ENCODE peak calls at places on chromosomes 6 and 20, in six cellular contexts. F is suprapubic skin, V is psoas muscle, I is testis, X is upper lobe of right lung, R is mammary epithelial cell. H is an unnamed sample.
A peak's percentile ranks its signal among the peaks of the same experiment; 100 is the strongest.

GRCh38 chr6:64415936-64416335 is 780.3 kb downstream of the PHF3 start:
- DNase-seq in F (no peak), V (no peak), I (no peak), X (no peak), R (no peak), H (no peak)

GRCh38 chr20:54172856-54173652 is 732 bp downstream of the CYP24A1 start:
- DNase-seq in F (no peak), V (no peak), I (no peak), X (no peak), R (peak; percentile 13), H (no peak)

GRCh38 chr6:156687875-156688549 is 89.2 kb upstream of the ARID1B start:
- DNase-seq in F (no peak), V (peak; percentile 20), I (peak; percentile 51), X (peak; percentile 64), R (no peak), H (no peak)

GRCh38 chr6:157314705-157315321 is 8.5 kb downstream of the TMEM242 start:
- DNase-seq in F (no peak), V (no peak), I (peak; percentile 36), X (no peak), R (peak; percentile 59), H (no peak)

GRCh38 chr6:33980176-33980805 is 165.6 kb downstream of the GRM4 start:
- DNase-seq in F (peak; percentile 53), V (no peak), I (no peak), X (peak; percentile 46), R (no peak), H (no peak)

GRCh38 chr20:9025643-9026042 is 43.2 kb upstream of the PLCB4 start:
- DNase-seq in F (no peak), V (no peak), I (no peak), X (no peak), R (peak; percentile 21), H (no peak)

GRCh38 chr20:37560629-37561028 is 33.0 kb upstream of the BLCAP start:
- DNase-seq in F (no peak), V (no peak), I (no peak), X (no peak), R (no peak), H (no peak)

GRCh38 chr6:25717856-25718740 is 36.4 kb upstream of the SLC17A4 start:
- DNase-seq in F (no peak), V (no peak), I (peak; percentile 21), X (no peak), R (no peak), H (no peak)

GRCh38 chr20:62437985-62438384 is 10.6 kb upstream of the RBBP8NL start:
- DNase-seq in F (no peak), V (no peak), I (no peak), X (no peak), R (no peak), H (no peak)

GRCh38 chr6:150299873-150300485 is 68.8 kb upstream of the IYD start:
- DNase-seq in F (no peak), V (peak; percentile 38), I (no peak), X (no peak), R (no peak), H (no peak)

GRCh38 chr20:44858959-44859358 is 26.5 kb upstream of the YWHAB start:
- DNase-seq in F (no peak), V (no peak), I (no peak), X (no peak), R (no peak), H (no peak)

GRCh38 chr6:145744619-145745018 is 9.3 kb upstream of the EPM2A start:
- DNase-seq in F (no peak), V (no peak), I (no peak), X (no peak), R (peak; percentile 71), H (no peak)

GRCh38 chr6:39821014-39821738 is 29.0 kb downstream of the DAAM2 start:
- DNase-seq in F (no peak), V (no peak), I (peak; percentile 48), X (no peak), R (no peak), H (no peak)
- H3K4me3 ChIP-seq in F (peak overlapping the region; percentile 21), V (peak overlapping the region; percentile 38), I (no peak overlapping the region), X (peak overlapping the region; percentile 37), R (no peak overlapping the region), H (no peak overlapping the region)

DNA sequence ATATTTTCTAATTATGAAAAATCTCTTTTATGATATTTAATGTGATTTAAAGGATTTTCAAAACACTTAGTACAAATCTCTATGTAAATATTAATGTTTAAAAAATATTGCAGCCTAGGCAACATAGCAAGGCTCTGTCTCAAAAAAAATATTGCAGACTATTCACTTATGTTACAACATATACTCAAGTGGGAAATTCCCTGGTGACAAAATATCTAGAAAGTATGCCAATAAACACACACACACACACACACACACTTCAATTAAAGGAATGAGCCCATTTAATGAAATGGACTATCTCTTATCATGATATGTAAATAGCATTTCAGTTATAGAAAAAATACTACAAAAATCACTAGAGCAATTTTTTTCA is 226.8 kb upstream of the MARCKS start:
- DNase-seq in F (no peak), V (no peak), I (no peak), X (no peak), R (peak; percentile 73), H (no peak)
- H3K4me3 ChIP-seq in F (peak overlapping the region; percentile 27), V (peak overlapping the region; percentile 69), I (no peak overlapping the region), X (no peak overlapping the region), R (no peak overlapping the region), H (no peak overlapping the region)

GRCh38 chr6:111870054-111870750 is 3.0 kb downstream of the FYN start:
- DNase-seq in F (no peak), V (no peak), I (no peak), X (no peak), R (no peak), H (no peak)
- H3K4me3 ChIP-seq in F (peak overlapping the region; percentile 90), V (no peak overlapping the region), I (no peak overlapping the region), X (peak overlapping the region; percentile 63), R (peak overlapping the region; percentile 88), H (no peak overlapping the region)

DNA sequence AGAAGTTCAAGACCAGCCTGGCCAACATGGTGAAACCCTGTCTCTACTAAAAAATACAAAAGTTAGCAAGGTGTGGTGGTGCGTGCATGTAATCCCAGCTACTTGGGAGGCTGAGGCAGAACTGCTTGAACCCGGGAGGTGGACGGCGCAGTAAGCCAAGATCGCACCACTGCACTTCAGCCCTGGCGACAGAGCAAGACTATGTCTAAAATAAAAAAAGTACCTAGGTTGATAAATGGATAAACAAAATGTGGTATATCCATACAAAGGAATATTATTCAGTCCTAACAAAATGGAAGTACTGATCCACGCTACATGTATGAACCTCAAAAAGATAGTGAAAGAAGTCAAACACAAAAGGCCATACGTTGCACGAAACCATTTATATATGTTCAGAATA is 1.2 kb upstream of the RPF2 start:
- DNase-seq in F (no peak), V (no peak), I (no peak), X (no peak), R (no peak), H (no peak)
- H3K4me3 ChIP-seq in F (no peak overlapping the region), V (peak overlapping the region; percentile 87), I (no peak overlapping the region), X (peak overlapping the region; percentile 92), R (no peak overlapping the region), H (no peak overlapping the region)

DNA sequence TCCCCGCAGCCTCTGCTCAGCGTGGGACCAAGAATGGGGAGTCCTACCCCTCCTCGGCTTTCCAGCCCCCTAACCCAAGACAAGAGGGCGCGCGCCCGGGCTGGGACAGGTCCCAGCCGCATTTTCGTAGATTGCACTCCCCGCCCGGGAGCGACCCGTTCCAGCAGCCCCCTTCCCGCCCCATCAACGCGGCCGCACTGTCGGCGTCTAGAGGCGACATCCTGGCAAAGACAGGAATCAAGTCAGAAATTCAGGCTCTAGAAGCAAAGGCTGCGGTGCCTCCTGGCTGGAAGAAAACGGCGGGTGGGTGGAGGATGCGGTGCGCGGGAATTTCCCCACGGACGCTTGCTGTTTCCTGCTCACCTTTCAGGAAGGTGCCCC is 957 bp downstream of the PROKR2 start:
- DNase-seq in F (no peak), V (no peak), I (no peak), X (no peak), R (no peak), H (no peak)
- H3K4me3 ChIP-seq in F (no peak overlapping the region), V (no peak overlapping the region), I (no peak overlapping the region), X (no peak overlapping the region), R (no peak overlapping the region), H (no peak overlapping the region)

DNA sequence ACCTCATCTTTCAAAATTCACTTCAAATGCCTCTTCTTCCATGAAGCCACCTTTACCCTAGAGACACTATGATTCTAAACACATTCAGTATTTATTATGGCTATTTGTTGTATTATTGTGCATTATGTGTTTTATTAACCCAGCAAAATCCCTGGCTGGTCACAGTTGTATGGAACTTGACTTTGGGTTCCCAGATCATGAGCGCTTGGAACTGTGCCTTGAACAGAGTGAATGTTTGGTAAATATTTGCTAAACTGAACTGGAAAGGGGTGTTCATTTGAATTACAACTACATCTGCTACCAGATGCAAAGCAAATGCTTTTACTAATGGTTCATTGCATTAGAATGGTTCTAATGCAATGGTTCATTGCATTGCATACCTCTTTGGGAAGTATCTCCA is 259.8 kb downstream of the PKHD1 start:
- DNase-seq in F (no peak), V (no peak), I (no peak), X (no peak), R (no peak), H (no peak)
- H3K4me3 ChIP-seq in F (no peak overlapping the region), V (no peak overlapping the region), I (no peak overlapping the region), X (no peak overlapping the region), R (no peak overlapping the region), H (no peak overlapping the region)

DNA sequence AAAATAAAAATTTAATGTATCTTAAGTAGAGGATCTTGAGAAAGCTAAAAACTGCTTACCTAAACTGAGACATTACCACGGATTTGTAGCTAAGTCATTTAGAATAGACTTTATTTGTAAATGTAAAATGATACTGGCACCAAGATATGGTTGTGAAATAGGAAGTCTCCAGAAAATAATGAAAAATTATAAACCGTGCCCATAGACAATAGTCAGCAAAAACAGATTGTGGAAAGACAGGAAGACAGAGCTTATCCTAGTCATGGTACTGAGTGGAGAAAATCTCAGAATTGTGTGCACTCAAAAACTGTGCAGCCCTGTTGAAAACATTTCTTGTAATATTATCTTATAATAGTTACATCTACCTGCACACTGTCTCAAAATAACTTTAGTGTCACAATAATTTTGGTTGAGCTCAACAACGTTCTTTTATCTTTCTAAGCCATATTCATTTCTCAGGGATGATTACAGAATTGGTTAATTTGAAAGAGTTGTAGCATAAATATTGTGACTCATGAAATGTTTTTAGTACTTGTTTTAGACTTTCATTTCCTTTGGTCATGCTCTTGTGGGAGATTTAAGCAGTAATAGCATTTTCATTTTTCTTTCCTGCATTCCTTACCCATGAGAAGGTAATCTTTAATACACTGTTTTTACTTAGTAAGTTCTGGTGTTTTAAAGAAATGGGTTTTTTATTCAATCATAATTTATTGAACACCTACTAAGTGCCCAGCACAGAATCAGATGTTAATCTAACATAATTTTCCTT is 174.5 kb downstream of the SOX4 start:
- DNase-seq in F (no peak), V (no peak), I (no peak), X (no peak), R (peak; percentile 59), H (no peak)
- H3K4me3 ChIP-seq in F (no peak overlapping the region), V (no peak overlapping the region), I (no peak overlapping the region), X (no peak overlapping the region), R (no peak overlapping the region), H (no peak overlapping the region)

DNA sequence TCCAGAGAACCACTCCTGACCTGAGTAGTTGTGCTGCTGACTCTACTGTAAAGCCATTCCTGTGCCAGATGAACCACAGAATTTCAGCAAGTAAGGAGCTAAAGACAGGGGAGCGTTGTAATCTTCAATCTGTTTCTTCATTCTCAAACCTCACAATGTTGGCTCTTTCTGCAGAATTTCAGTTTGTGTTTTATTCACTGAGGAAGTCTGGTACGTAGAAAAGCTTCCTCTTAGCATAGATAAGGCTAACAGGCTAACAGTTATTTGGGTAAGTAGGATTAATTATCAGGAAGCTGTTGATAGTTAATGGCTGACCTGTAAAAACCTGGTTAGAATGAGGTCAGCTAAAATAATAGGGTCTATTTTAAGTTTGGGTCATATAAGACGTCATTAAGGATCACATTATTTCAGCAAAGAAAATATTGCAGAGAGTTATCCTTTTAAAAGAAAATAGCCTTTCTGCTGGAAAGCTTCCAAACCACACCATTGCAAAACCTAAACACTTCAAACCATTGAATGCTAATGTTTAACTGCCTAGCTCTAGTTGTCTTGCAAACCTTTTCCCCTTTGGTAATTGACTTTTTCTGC is 14.1 kb upstream of the TENT5A start:
- DNase-seq in F (no peak), V (no peak), I (no peak), X (no peak), R (peak; percentile 76), H (no peak)
- H3K4me3 ChIP-seq in F (no peak overlapping the region), V (no peak overlapping the region), I (no peak overlapping the region), X (no peak overlapping the region), R (no peak overlapping the region), H (no peak overlapping the region)

H was measured in vagina.